ENCODE peak calls at places on chromosome 6, in five cellular contexts. H, L, P, V and F are unnamed samples.

GRCh38 chr6:150409576-150410066 is 40.8 kb downstream of the IYD start:
- DNase-seq in V (no peak), L (no peak), P (no peak), H (no peak), F (no peak)

GRCh38 chr6:84278311-84278710 is 50.9 kb upstream of the CEP162 start:
- DNase-seq in V (no peak), H (no peak), P (no peak), L (peak; percentile 28), F (no peak)

GRCh38 chr6:5197084-5197483 is 63.7 kb downstream of the LYRM4 start:
- DNase-seq in P (no peak), L (no peak), H (no peak), V (no peak), F (no peak)

GRCh38 chr6:130027948-130028347 is 9.6 kb downstream of the L3MBTL3 start:
- DNase-seq in V (no peak), L (no peak), P (no peak), H (no peak), F (no peak)

GRCh38 chr6:45576648-45577624 is 199.2 kb upstream of the SUPT3H start:
- DNase-seq in V (no peak), P (no peak), H (no peak), L (no peak), F (no peak)

GRCh38 chr6:3292431-3293197 is 33.9 kb downstream of the PSMG4 start:
- DNase-seq in H (no peak), L (no peak), P (no peak), V (no peak), F (peak; percentile 65)

GRCh38 chr6:50842861-50843384 is 24.3 kb downstream of the TFAP2B start:
- DNase-seq in P (no peak), V (no peak), L (no peak), H (no peak), F (no peak)

GRCh38 chr6:3427740-3428085 is 29.1 kb downstream of the SLC22A23 start:
- DNase-seq in L (peak; percentile 57), V (no peak), H (no peak), P (no peak), F (no peak)

GRCh38 chr6:36623547-36624459 is 29.6 kb downstream of the SRSF3 start:
- DNase-seq in P (peak; percentile 75), H (peak; percentile 68), L (peak; percentile 85), V (peak; percentile 76), F (peak; percentile 69)

GRCh38 chr6:153096792-153097191 is 34.3 kb downstream of the RGS17 start:
- DNase-seq in P (no peak), L (no peak), H (no peak), V (peak; percentile 89), F (no peak)

GRCh38 chr6:16729183-16729696 is 32.0 kb downstream of the ATXN1 start:
- DNase-seq in L (peak; percentile 69), P (peak; percentile 53), V (peak; percentile 69), H (peak; percentile 37), F (no peak)

GRCh38 chr6:127190552-127190951 is 72.1 kb downstream of the RSPO3 start:
- DNase-seq in P (no peak), V (peak; percentile 50), L (peak; percentile 72), H (peak; percentile 40), F (no peak)

GRCh38 chr6:118386975-118387374 is 161.1 kb upstream of the PLN start:
- DNase-seq in L (no peak), P (no peak), H (no peak), V (no peak), F (no peak)

GRCh38 chr6:138520463-138520862 is 21.2 kb upstream of the NHSL1 start:
- DNase-seq in V (peak; percentile 42), P (no peak), L (peak; percentile 38), H (peak; percentile 52), F (no peak)
- TF ChIP-seq CTCF in V (no peak), P (peak; percentile 75), L (peak; percentile 25), H (peak; percentile 81), F (peak; percentile 82)

GRCh38 chr6:109008951-109009760 is 85.5 kb downstream of the SESN1 start:
- DNase-seq in P (peak; percentile 82), L (peak; percentile 78), H (peak; percentile 74), V (peak; percentile 85), F (peak; percentile 94)
- TF ChIP-seq CTCF in P (no peak), L (no peak), H (peak; percentile 62), V (no peak), F (peak; percentile 38)

GRCh38 chr6:7747433-7747832 is 21.5 kb downstream of the BMP6 start:
- DNase-seq in H (no peak), L (no peak), V (no peak), P (no peak), F (no peak)
- TF ChIP-seq CTCF in H (no peak), L (no peak), V (no peak), P (no peak), F (no peak)

GRCh38 chr6:104591573-104592334 is 268.0 kb downstream of the HACE1 start:
- DNase-seq in L (peak; percentile 62), V (peak; percentile 21), P (no peak), H (no peak), F (no peak)

GRCh38 chr6:104596091-104596490 is 263.6 kb downstream of the HACE1 start:
- DNase-seq in V (no peak), H (no peak), P (no peak), L (no peak), F (no peak)

GRCh38 chr6:104599821-104600658 is 259.7 kb downstream of the HACE1 start:
- DNase-seq in P (no peak), V (no peak), H (no peak), L (no peak), F (no peak)

GRCh38 chr6:104597541-104598050 is 262.1 kb downstream of the HACE1 start:
- DNase-seq in H (no peak), P (no peak), V (no peak), L (peak; percentile 67), F (no peak)

GRCh38 chr6:104595315-104595820 is 264.4 kb downstream of the HACE1 start:
- DNase-seq in H (no peak), L (no peak), P (no peak), V (no peak), F (no peak)
- TF ChIP-seq CTCF in H (no peak), L (no peak), P (no peak), V (no peak), F (no peak)

DNA sequence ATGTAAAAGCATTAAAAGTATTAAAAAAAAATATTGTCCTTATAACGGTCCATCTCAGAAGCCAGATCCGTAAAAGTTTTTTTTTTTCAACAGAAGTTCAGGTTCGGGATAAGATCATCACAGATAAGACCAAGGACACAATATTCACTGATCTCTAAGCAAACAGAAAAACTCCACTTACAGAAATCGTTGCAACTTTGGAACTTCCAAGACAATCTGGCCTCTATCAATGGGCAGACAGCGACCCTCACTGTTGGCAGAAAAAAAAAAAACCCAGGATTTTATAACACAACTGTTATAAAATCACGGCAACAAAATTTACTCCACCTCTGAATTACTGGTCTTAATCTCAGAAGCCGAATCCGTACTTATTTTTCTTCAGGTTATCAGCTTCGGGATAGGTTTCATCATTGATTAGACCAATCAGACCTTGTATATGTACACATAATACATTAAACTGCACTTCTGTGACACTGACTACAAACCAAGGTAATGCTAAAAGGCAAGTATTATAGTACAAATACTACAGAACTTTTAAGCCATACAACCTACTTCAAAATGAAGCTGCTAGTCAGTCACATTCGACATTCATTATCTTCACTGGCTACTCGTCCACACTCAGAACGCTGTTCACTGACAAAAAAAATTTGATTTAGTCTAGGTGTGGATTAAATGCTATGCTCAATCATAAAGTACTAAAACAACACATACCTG is 34.7 kb upstream of the SYNCRIP start:
- DNase-seq in H (no peak), V (no peak), P (no peak), L (peak; percentile 24), F (no peak)
- TF ChIP-seq CTCF in H (peak; percentile 47), V (no peak), P (peak; percentile 55), L (no peak), F (peak; percentile 78)

GRCh38 chr6:167329014-167329413 is 4.1 kb downstream of the TTLL2 start:
- DNase-seq in P (no peak), H (no peak), L (no peak), V (no peak), F (no peak)
- TF ChIP-seq CTCF in P (no peak), H (no peak), L (no peak), V (no peak), F (no peak)